ENCODE peak calls at places on chromosome 11, in eight cellular contexts. V is right atrium auricular region, T is psoas muscle, G is HCT116, B is stomach, N is Peyer's patch, P is PC-3, K is SJSA1. C is an unnamed sample. For H3K9me3, the result is how much of the 10 kb centered on the place peaks cover.

GRCh38 chr11:111086058-111086457 is 159.5 kb upstream of the POU2AF2 start:
- DNase-seq in V (no peak), T (no peak), G (no peak), B (no peak), N (no peak), P (no peak), K (no peak), C (no peak)

GRCh38 chr11:44143987-44144909 is 48.8 kb downstream of the EXT2 start:
- DNase-seq in V (no peak), T (no peak), G (peak), B (no peak), N (no peak), P (peak), K (peak), C (no peak)

GRCh38 chr11:20274031-20274430 is 89.5 kb upstream of the HTATIP2 start:
- DNase-seq in V (no peak), T (no peak), G (no peak), B (no peak), N (no peak), P (no peak), K (no peak), C (no peak)

GRCh38 chr11:61907282-61907681 is 10.1 kb downstream of the RAB3IL1 start:
- DNase-seq in V (no peak), T (peak), G (no peak), B (no peak), N (no peak), P (no peak), K (no peak), C (no peak)

GRCh38 chr11:37107415-37107814 is 509.4 kb upstream of the RAG2 start:
- DNase-seq in V (no peak), T (no peak), G (no peak), B (no peak), N (no peak), P (peak), K (no peak), C (no peak)

GRCh38 chr11:79437981-79438630 is 2.7 kb downstream of the TENM4 start:
- DNase-seq in V (no peak), T (peak), G (no peak), B (no peak), N (no peak), P (no peak), K (no peak), C (no peak)

GRCh38 chr11:96194571-96194970 is 148.4 kb downstream of the MAML2 start:
- DNase-seq in V (no peak), T (no peak), G (no peak), B (no peak), N (no peak), P (no peak), K (no peak), C (no peak)

GRCh38 chr11:117356126-117356761 is 28.6 kb downstream of the CEP164 start:
- DNase-seq in V (no peak), T (no peak), G (no peak), B (no peak), N (no peak), P (peak), K (no peak), C (no peak)

GRCh38 chr11:88231894-88232482 is 56.7 kb upstream of the RAB38 start:
- DNase-seq in V (no peak), T (no peak), G (no peak), B (no peak), N (no peak), P (peak), K (peak), C (no peak)

GRCh38 chr11:90556612-90557011 is 333.8 kb upstream of the CHORDC1 start:
- DNase-seq in V (no peak), T (no peak), G (no peak), B (no peak), N (no peak), P (no peak), K (no peak), C (no peak)

GRCh38 chr11:62888406-62888805 is 7.7 kb downstream of the SLC3A2 start:
- DNase-seq in V (no peak), T (no peak), G (no peak), B (no peak), N (no peak), P (no peak), K (no peak), C (no peak)

GRCh38 chr11:6548121-6548520 is 51.0 kb downstream of the DNHD1 start:
- DNase-seq in V (no peak), T (no peak), G (no peak), B (no peak), N (no peak), P (no peak), K (no peak), C (no peak)

GRCh38 chr11:132658696-132659095 is 873.6 kb downstream of the OPCML start:
- DNase-seq in V (no peak), T (no peak), G (no peak), B (no peak), N (no peak), P (no peak), K (no peak), C (no peak)

GRCh38 chr11:15819679-15820286 is 536.6 kb downstream of the SOX6 start:
- DNase-seq in V (peak), T (peak), G (peak), B (peak), N (peak), P (peak), K (peak), C (peak)

GRCh38 chr11:111531687-111532364 is 8.7 kb upstream of the LAYN start:
- DNase-seq in V (no peak), T (no peak), G (peak), B (no peak), N (no peak), P (peak), K (peak), C (no peak)

GRCh38 chr11:64675417-64676252 is 47.4 kb downstream of the NRXN2 start:
- DNase-seq in V (peak), T (peak), G (no peak), B (no peak), N (no peak), P (peak), K (peak), C (no peak)

GRCh38 chr11:43197357-43197756 is 114.4 kb upstream of the API5 start:
- DNase-seq in V (no peak), T (no peak), G (no peak), B (no peak), N (no peak), P (peak), K (no peak), C (no peak)

GRCh38 chr11:33530824-33531223 is 169.8 kb downstream of the C11orf91 start:
- DNase-seq in V (no peak), T (no peak), G (no peak), B (no peak), N (no peak), P (peak), K (no peak), C (no peak)

GRCh38 chr11:64754919-64755662 is 4.7 kb downstream of the PYGM start:
- DNase-seq in V (no peak), T (peak), G (no peak), B (no peak), N (peak), P (no peak), K (no peak), C (no peak)

GRCh38 chr11:75103380-75104026 is 6.8 kb upstream of the OR2AT4 start:
- DNase-seq in V (no peak), T (no peak), G (no peak), B (no peak), N (no peak), P (peak), K (no peak), C (no peak)

GRCh38 chr11:134741453-134742227 is 329.6 kb upstream of the B3GAT1 start:
- DNase-seq in V (no peak), T (no peak), G (no peak), B (no peak), N (no peak), P (no peak), K (peak), C (no peak)

GRCh38 chr11:122733301-122733686 is 77.8 kb downstream of the UBASH3B start:
- DNase-seq in V (peak), T (no peak), G (no peak), B (no peak), N (no peak), P (peak), K (peak), C (no peak)

GRCh38 chr11:36105743-36106581 is 162.1 kb downstream of the LDLRAD3 start:
- DNase-seq in V (no peak), T (no peak), G (no peak), B (no peak), N (no peak), P (no peak), K (no peak), C (no peak)

GRCh38 chr11:59358020-59358419 is 675 bp upstream of the OR5AN1 start:
- DNase-seq in V (no peak), T (no peak), G (no peak), B (no peak), N (no peak), P (no peak), K (no peak), C (no peak)

GRCh38 chr11:69388661-69389060 is 92.8 kb upstream of the LINC01488 start:
- DNase-seq in V (no peak), T (no peak), G (no peak), B (no peak), N (no peak), P (peak), K (peak), C (no peak)

GRCh38 chr11:114072978-114073377 is 13.5 kb downstream of the ZBTB16 start:
- DNase-seq in V (no peak), T (peak), G (no peak), B (no peak), N (no peak), P (no peak), K (no peak), C (no peak)

GRCh38 chr11:111911563-111912401 is at the start of gene CRYAB:
- DNase-seq in V (peak), T (peak), G (no peak), B (peak), N (peak), P (peak), K (peak), C (peak)

GRCh38 chr11:66081505-66081904 is 11.4 kb downstream of the PACS1 start:
- DNase-seq in V (no peak), T (no peak), G (no peak), B (peak), N (no peak), P (peak), K (peak), C (peak)
- H3K27ac ChIP-seq in V (peak), T (no peak), G (no peak), B (no peak), N (peak), P (peak), K (peak), C (no peak)

GRCh38 chr11:104970756-104971155 is 2.4 kb upstream of the CASP4 start:
- DNase-seq in V (no peak), T (no peak), G (no peak), B (no peak), N (no peak), P (no peak), K (no peak), C (no peak)
- H3K9me3 ChIP-seq in V (under half), T (under half), G (under half), B (under half), N (under half), P (under half), K (under half), C (under half)

GRCh38 chr11:94283678-94284077 is 20.7 kb upstream of the IZUMO1R start:
- DNase-seq in V (no peak), T (no peak), G (no peak), B (no peak), N (no peak), P (no peak), K (no peak), C (no peak)
- H3K27ac ChIP-seq in V (no peak), T (no peak), G (no peak), B (no peak), N (no peak), P (no peak), K (no peak), C (no peak)

GRCh38 chr11:55554169-55554568 is at the start of gene OR4C15:
- DNase-seq in V (no peak), T (no peak), G (no peak), B (no peak), N (no peak), P (no peak), K (no peak), C (no peak)
- H3K9me3 ChIP-seq in V (under half), T (under half), G (under half), B (under half), N (under half), P (under half), K (under half), C (under half)

DNA sequence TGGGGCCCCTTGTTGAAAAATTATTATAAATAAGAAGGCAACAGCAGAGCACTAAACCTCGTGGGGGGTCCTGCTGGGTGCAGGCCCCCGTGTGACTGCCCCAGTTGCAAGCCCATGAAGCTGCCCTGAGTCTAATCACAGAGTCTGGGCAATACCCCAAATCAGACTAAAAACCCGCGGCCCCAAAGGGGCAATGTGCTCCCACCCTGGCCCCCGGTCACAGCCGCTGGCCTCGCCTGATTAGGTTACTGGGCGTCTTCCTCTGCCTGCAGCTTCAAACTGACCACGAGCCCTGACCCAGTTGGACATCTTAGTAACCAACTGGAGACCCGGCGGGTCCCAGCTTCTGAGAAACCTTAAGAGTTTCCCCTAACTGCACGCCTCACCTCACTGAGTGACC is 1.6 kb downstream of the CXCR5 start:
- DNase-seq in V (no peak), T (peak), G (no peak), B (no peak), N (no peak), P (no peak), K (no peak), C (no peak)
- H3K27ac ChIP-seq in V (no peak), T (no peak), G (no peak), B (no peak), N (peak), P (no peak), K (no peak), C (no peak)

DNA sequence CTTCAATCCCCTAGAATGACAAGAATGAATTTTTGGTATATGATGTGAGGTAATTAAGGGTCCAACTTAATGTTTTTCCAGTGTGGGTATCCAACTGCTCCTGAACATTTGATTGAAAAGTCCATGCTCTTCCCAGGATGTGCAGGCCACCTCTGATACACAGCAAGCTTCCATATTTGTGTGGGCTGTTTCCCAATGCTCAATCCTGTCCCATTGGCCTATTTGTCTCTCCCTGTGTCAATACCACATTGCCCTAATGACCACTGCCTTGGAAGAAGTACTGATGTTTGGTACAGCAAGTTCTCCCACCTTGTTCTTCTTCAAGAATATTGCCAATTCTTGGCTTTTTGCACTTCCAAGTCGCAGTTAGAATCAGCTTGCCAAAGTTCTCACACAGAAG is 42.9 kb downstream of the KCNQ1OT1 start:
- DNase-seq in V (no peak), T (no peak), G (no peak), B (no peak), N (no peak), P (no peak), K (no peak), C (no peak)
- H3K9me3 ChIP-seq in V (under half), T (under half), G (under half), B (half or more), N (under half), P (under half), K (under half), C (under half)

DNA sequence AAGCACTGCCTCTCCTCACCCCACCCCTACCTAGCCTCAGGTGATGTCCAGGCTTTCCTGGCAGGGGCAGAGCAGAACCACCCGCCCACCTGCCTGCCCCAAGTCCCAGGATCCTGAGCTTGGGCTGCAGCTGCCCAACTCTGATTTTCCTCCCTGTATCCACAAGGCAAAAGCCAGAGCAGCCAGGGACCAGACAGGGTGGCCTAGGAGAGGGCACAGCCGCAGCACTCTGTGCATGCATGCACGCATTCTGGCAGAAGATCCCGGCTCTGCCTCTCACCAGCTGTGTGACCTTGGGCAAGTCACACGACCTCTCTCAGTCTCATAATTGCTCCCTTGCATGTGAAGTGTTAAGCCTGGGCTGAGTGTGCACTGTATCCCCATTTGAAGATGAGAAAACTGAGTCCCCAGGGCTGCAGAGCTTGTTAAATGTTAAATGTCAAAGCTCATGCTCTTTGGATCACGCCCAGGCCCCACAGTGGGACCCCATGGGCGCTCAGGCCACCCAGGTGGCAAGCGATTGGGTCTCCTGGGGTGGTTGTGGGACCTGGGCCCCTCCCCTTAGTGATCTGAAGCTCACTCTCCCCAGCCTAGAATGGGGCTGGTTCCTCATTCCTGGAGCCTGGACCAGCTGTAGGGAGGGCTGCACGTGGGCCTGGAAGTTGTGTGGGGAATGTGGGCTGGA is 2.8 kb upstream of the CARNS1 start:
- DNase-seq in V (no peak), T (no peak), G (no peak), B (no peak), N (no peak), P (no peak), K (no peak), C (no peak)
- H3K27ac ChIP-seq in V (no peak), T (no peak), G (no peak), B (no peak), N (no peak), P (no peak), K (no peak), C (no peak)

DNA sequence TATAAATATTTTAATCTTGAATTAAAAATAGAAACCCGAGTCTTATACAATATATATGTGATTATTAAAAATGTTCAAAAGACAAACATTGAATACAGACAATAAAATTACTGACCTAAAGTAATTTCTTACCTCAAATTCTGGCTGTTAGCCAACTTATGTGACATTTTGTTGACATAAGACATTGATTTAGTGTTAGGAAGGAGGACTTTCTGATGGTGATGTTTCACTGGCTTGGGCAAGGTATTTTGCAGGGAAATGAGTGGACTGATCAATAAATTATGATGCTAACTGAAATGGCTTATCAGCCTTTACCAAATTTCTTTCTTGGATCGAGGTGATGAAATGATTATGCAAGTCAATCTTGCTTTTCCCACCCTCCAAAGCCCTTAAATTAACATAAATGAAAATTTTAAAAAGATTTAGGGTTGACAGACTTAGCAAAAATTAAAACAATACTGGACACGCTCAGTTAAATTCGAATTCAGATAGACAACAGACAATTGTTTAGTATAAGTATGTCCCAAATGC is 33.2 kb upstream of the FZD4 start:
- DNase-seq in V (no peak), T (no peak), G (no peak), B (no peak), N (no peak), P (peak), K (no peak), C (no peak)
- H3K9me3 ChIP-seq in V (under half), T (under half), G (under half), B (under half), N (under half), P (under half), K (under half), C (under half)

C was measured in pancreas.